ENCODE peak calls at places on chromosomes 12 and 14, in ten cellular contexts. M is HTR-8/SVneo; I is brain microvascular endothelial cell; O is NCI-H1436; L is RWPE1; J is KBM-7; N is A549; R is CD8-positive, alpha-beta T cell; D is pulmonary artery endothelial cell; Q is NCI-H524. G is an unnamed sample.

GRCh38 chr14:26332966-26333365 is 264.9 kb downstream of the NOVA1 start:
- DNase-seq in R (no peak), O (no peak), J (no peak), M (no peak), Q (no peak), D (no peak), I (no peak), N (no peak), L (no peak), G (no peak)

GRCh38 chr12:20438307-20438779 is 70.0 kb downstream of the PDE3A start:
- DNase-seq in L (no peak), O (no peak), Q (no peak), I (peak), D (peak), M (no peak), J (no peak), R (no peak), N (peak), G (no peak)

GRCh38 chr12:113940357-113940756 is 25.8 kb downstream of the RBM19 start:
- DNase-seq in I (no peak), D (no peak), J (no peak), L (no peak), Q (no peak), N (no peak), M (no peak), R (no peak), O (no peak), G (no peak)

GRCh38 chr12:111121840-111122239 is 201.5 kb upstream of the MYL2 start:
- DNase-seq in D (no peak), I (no peak), O (no peak), J (no peak), Q (peak), N (no peak), R (no peak), M (no peak), L (peak), G (no peak)

GRCh38 chr12:109432842-109433304 is 44.2 kb downstream of the KCTD10 start:
- DNase-seq in I (peak), O (peak), R (peak), L (peak), M (peak), J (peak), N (peak), Q (peak), D (peak), G (peak)

GRCh38 chr14:42893183-42893582 is 1286.5 kb downstream of the LRFN5 start:
- DNase-seq in M (no peak), Q (no peak), R (no peak), L (no peak), O (no peak), N (no peak), D (no peak), I (no peak), J (no peak), G (no peak)

GRCh38 chr14:74414380-74414779 is 11.6 kb downstream of the SYNDIG1L start:
- DNase-seq in O (no peak), R (no peak), N (no peak), M (no peak), J (no peak), L (no peak), D (no peak), I (no peak), Q (peak), G (no peak)

GRCh38 chr12:69415471-69416275 is 54.5 kb upstream of the FRS2 start:
- DNase-seq in R (no peak), M (peak), Q (peak), O (no peak), I (peak), J (peak), D (peak), L (peak), N (peak), G (peak)

GRCh38 chr12:14655284-14655683 is 41.1 kb downstream of the GUCY2C start:
- DNase-seq in I (no peak), O (no peak), J (no peak), L (no peak), N (no peak), Q (no peak), D (no peak), M (no peak), R (no peak), G (no peak)

GRCh38 chr12:56257491-56258067 is 605 bp downstream of the ANKRD52 start:
- DNase-seq in O (no peak), J (peak), N (peak), L (peak), M (peak), R (no peak), Q (peak), I (no peak), D (no peak), G (no peak)

GRCh38 chr12:116759783-116760581 is 21.9 kb downstream of the RNFT2 start:
- DNase-seq in R (no peak), Q (no peak), I (no peak), N (peak), O (no peak), J (peak), D (no peak), M (no peak), L (no peak), G (no peak)

GRCh38 chr12:3869860-3870259 is 3.3 kb downstream of the PARP11 start:
- DNase-seq in D (no peak), I (no peak), J (no peak), L (no peak), R (peak), N (no peak), Q (no peak), M (no peak), O (no peak), G (no peak)

GRCh38 chr12:53952335-53952694 is 2.4 kb upstream of the HOXC12 start:
- DNase-seq in I (no peak), L (no peak), D (no peak), M (no peak), R (no peak), Q (no peak), N (no peak), J (no peak), O (no peak), G (no peak)

GRCh38 chr12:107571492-107571891 is 114.1 kb upstream of the PWP1 start:
- DNase-seq in Q (no peak), N (no peak), O (no peak), R (no peak), D (no peak), J (no peak), I (no peak), L (no peak), M (no peak), G (no peak)

GRCh38 chr12:58919271-58920101 is 818 bp downstream of the LRIG3 start:
- DNase-seq in N (peak), D (no peak), R (no peak), M (peak), Q (peak), I (peak), J (no peak), O (no peak), L (peak), G (peak)

GRCh38 chr14:49957089-49957852 is 64.4 kb downstream of the ARF6 start:
- DNase-seq in I (no peak), R (no peak), M (no peak), D (no peak), N (peak), Q (no peak), L (no peak), O (no peak), J (no peak), G (no peak)

GRCh38 chr12:110354172-110354780 is 49.2 kb downstream of the ANAPC7 start:
- DNase-seq in M (no peak), O (no peak), I (peak), N (no peak), J (peak), D (peak), R (no peak), Q (peak), L (no peak), G (no peak)

GRCh38 chr12:12665194-12665593 is 30.8 kb downstream of the GPR19 start:
- DNase-seq in Q (no peak), R (no peak), D (no peak), N (no peak), I (no peak), O (no peak), M (no peak), L (no peak), J (peak), G (no peak)

GRCh38 chr12:92297932-92298681 is 152.5 kb upstream of the BTG1 start:
- DNase-seq in D (no peak), J (no peak), O (no peak), R (no peak), Q (no peak), N (no peak), L (no peak), I (peak), M (no peak), G (no peak)

GRCh38 chr12:117158911-117159310 is 31.4 kb downstream of the FBXO21 start:
- DNase-seq in Q (no peak), R (no peak), O (no peak), J (no peak), L (no peak), I (peak), D (no peak), N (peak), M (no peak), G (no peak)